ENCODE peak calls at places on chromosomes 13 and 19, in five cellular contexts. F is heart right ventricle, J is GM10248, H is fibroblast of lung, L is fibroblast of mammary gland. G is an unnamed sample.

GRCh38 chr13:92187378-92187989 is 789.1 kb downstream of the GPC5 start:
- DNase-seq in F (no peak), J (peak; percentile 33), H (peak; percentile 46), L (peak; percentile 39), G (no peak)

GRCh38 chr19:39941615-39942507 is 7.4 kb upstream of the FCGBP start:
- DNase-seq in F (peak; percentile 14), J (peak; percentile 51), H (peak; percentile 34), L (peak; percentile 15), G (peak; percentile 29)

GRCh38 chr19:35845215-35846037 is 6.9 kb downstream of the NPHS1 start:
- DNase-seq in F (no peak), J (no peak), H (no peak), L (peak; percentile 28), G (no peak)

GRCh38 chr13:37295046-37295445 is 189.6 kb upstream of the CSNK1A1L start:
- DNase-seq in F (peak; percentile 36), J (no peak), H (peak; percentile 46), L (peak; percentile 64), G (no peak)

GRCh38 chr13:88544836-88545235 is 873.7 kb downstream of the SLITRK5 start:
- DNase-seq in F (no peak), J (no peak), H (no peak), L (no peak), G (no peak)

GRCh38 chr13:102897371-102898138 is 51.7 kb downstream of the ERCC5 start:
- DNase-seq in F (peak; percentile 63), J (no peak), H (no peak), L (no peak), G (no peak)

GRCh38 chr19:55503447-55504251 is 15.4 kb downstream of the SSC5D start:
- DNase-seq in F (peak; percentile 92), J (peak; percentile 99), H (peak; percentile 83), L (peak; percentile 88), G (peak; percentile 97)

GRCh38 chr19:10289836-10290438 is at the start of gene ICAM5:
- DNase-seq in F (no peak), J (no peak), H (no peak), L (no peak), G (no peak)

GRCh38 chr13:25717798-25718197 is 334.0 kb downstream of the SHISA2 start:
- DNase-seq in F (no peak), J (no peak), H (no peak), L (no peak), G (no peak)

GRCh38 chr19:898663-899062 is 5.4 kb downstream of the RNU6-9 start:
- DNase-seq in F (no peak), J (no peak), H (no peak), L (no peak), G (no peak)

GRCh38 chr19:17954401-17954800 is 12.5 kb upstream of the KCNN1 start:
- DNase-seq in F (no peak), J (no peak), H (no peak), L (no peak), G (no peak)

GRCh38 chr19:16258440-16258903 is 60.8 kb downstream of the AP1M1 start:
- DNase-seq in F (peak; percentile 91), J (no peak), H (no peak), L (no peak), G (no peak)

GRCh38 chr13:28297341-28297740 is 159.0 kb downstream of the PAN3 start:
- DNase-seq in F (no peak), J (no peak), H (peak; percentile 6), L (no peak), G (no peak)

GRCh38 chr13:112725346-112726017 is 35.6 kb downstream of the ATP11A start:
- DNase-seq in F (peak; percentile 45), J (no peak), H (peak; percentile 58), L (no peak), G (no peak)

GRCh38 chr19:8631425-8631819 is 989 bp downstream of the NFILZ start:
- DNase-seq in F (no peak), J (no peak), H (peak; percentile 85), L (no peak), G (no peak)

GRCh38 chr13:26971990-26972888 is 199.4 kb downstream of the USP12 start:
- DNase-seq in F (no peak), J (peak; percentile 47), H (no peak), L (peak; percentile 15), G (no peak)

GRCh38 chr19:13888281-13888680 is 11.3 kb downstream of the NANOS3 start:
- DNase-seq in F (no peak), J (no peak), H (no peak), L (no peak), G (no peak)
- TF ChIP-seq CTCF in F (no peak), J (no peak), H (no peak), L (no peak), G (no peak)

GRCh38 chr13:30576528-30576927 is 41.2 kb upstream of the USPL1 start:
- DNase-seq in F (peak; percentile 42), J (no peak), H (peak; percentile 68), L (peak; percentile 58), G (no peak)

GRCh38 chr13:30569901-30570576 is 47.7 kb upstream of the USPL1 start:
- DNase-seq in F (peak; percentile 8), J (no peak), H (peak; percentile 99), L (peak; percentile 98), G (no peak)

GRCh38 chr13:30567072-30567471 is 50.6 kb upstream of the USPL1 start:
- DNase-seq in F (no peak), J (no peak), H (peak; percentile 40), L (no peak), G (no peak)

GRCh38 chr13:30577381-30577780 is 40.3 kb upstream of the USPL1 start:
- DNase-seq in F (no peak), J (peak; percentile 36), H (peak; percentile 98), L (peak; percentile 96), G (no peak)

DNA sequence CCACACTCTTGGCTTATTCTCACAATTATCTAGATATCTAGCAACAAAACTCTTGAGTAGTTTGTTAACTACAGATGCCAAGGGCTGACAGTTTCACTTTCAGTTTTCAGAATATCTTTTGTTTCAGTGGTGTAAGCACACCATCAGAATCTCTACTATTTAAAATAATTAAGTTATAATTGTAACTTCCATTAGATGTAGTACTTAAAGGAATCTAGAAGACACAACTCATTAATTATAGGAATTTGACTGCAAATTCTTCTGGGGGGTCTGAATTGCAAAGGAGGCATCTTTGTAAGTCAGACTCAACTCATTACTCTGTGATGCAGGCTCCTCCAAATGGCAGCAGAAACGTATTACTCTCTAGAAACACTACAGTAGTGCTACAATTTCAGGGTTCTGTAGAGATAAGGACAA is 44.9 kb upstream of the USPL1 start:
- DNase-seq in F (peak; percentile 42), J (peak; percentile 41), H (peak; percentile 69), L (peak; percentile 68), G (no peak)
- TF ChIP-seq CTCF in F (peak; percentile 53), J (peak; percentile 27), H (peak; percentile 45), L (peak; percentile 43), G (no peak)

GRCh38 chr19:45753548-45753947 is 15.5 kb downstream of the SIX5 start:
- DNase-seq in F (no peak), J (no peak), H (no peak), L (no peak), G (no peak)

GRCh38 chr19:45757696-45758095 is 11.4 kb downstream of the SIX5 start:
- DNase-seq in F (no peak), J (no peak), H (no peak), L (no peak), G (no peak)

GRCh38 chr19:45754323-45754722 is 14.7 kb downstream of the SIX5 start:
- DNase-seq in F (no peak), J (no peak), H (no peak), L (no peak), G (no peak)

GRCh38 chr19:45747513-45747912 is 14.3 kb downstream of the MEIOSIN start:
- DNase-seq in F (no peak), J (peak; percentile 4), H (no peak), L (no peak), G (no peak)

DNA sequence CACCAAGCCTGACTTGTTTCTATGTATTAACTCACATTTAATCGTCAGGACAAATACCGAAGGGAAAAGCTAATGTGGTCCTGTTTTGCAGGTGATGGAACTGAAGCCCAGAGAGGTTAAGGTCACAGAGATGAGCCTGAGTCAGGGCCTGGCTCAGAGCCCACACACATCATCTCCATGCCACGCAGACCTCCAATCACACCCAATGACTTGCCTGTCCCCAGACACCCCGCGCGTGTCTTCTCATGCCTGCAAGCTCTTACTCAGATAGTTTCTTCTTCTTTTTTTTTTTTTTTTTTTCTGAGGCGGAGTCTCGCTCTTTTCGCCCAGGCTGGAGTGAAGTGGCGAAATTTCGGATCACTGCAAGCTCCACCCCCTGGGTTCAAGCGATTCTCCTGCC is 16.4 kb downstream of the SIX5 start:
- DNase-seq in F (no peak), J (no peak), H (no peak), L (peak; percentile 95), G (no peak)
- TF ChIP-seq CTCF in F (no peak), J (no peak), H (no peak), L (no peak), G (no peak)

GRCh38 chr13:110946171-110946570 is 31.3 kb upstream of the ANKRD10 start:
- DNase-seq in F (no peak), J (no peak), H (no peak), L (no peak), G (no peak)

GRCh38 chr13:110949116-110949515 is 34.2 kb upstream of the ANKRD10 start:
- DNase-seq in F (no peak), J (peak; percentile 9), H (no peak), L (no peak), G (no peak)

GRCh38 chr13:110944968-110945952 is 30.4 kb upstream of the ANKRD10 start:
- DNase-seq in F (no peak), J (no peak), H (no peak), L (no peak), G (no peak)

GRCh38 chr13:110942248-110942981 is 27.5 kb upstream of the ANKRD10 start:
- DNase-seq in F (no peak), J (no peak), H (peak; percentile 38), L (peak; percentile 14), G (no peak)

DNA sequence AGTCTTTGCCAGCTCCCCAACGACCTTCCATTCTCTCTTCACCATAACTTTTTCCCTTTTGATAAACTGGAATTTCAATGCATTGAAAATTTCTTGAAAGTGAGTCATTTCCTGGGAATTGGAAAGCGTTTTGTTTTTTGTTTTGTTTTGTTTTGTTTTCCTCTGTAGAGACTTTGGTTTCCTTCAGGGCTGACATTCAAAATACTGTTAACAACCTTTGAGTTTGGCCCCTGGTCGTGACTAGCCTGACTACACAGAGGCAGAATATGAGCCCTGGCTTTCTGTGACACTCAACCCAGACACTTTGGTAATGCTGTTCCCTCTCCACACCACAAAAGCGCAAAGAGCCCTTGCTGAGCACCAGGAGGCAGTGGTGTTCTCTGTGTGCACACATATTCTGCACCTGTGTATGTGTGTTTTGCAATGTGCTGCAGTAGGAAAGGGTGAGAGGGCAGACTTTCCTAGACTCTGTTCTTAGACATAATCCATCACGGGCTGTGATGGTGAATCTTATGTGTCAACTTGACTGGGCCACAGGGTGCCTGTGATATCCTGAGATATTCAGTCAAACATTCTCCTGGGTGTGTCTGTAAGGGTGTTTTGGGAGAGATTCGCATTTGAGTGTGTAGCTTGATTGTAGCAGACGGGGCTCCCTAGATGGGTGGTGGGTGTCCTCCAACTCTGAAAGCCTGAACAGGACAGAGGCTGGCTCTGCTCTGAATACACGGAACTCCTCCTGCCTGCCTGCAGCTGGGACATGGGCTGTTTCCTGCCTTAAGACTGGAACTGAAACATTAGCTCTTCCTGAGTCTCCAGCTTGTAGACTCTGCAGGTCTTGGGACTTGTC is 29.5 kb upstream of the ANKRD10 start:
- DNase-seq in F (peak; percentile 33), J (peak; percentile 62), H (peak; percentile 55), L (peak; percentile 71), G (no peak)
- TF ChIP-seq CTCF in F (peak; percentile 62), J (peak; percentile 61), H (peak; percentile 92), L (peak; percentile 87), G (no peak)

GRCh38 chr13:51452391-51453307 is at the start of gene INTS6:
- DNase-seq in F (peak; percentile 100), J (peak; percentile 96), H (peak; percentile 99), L (peak; percentile 99), G (peak; percentile 97)
- TF ChIP-seq CTCF in F (no peak), J (no peak), H (no peak), L (no peak), G (no peak)